ENCODE peak calls at places on chromosomes 7 and 10, in six cellular contexts. C is IMR-90, Z is neuronal stem cell, A is H9, K is H1, G is trophoblast cell. O is an unnamed sample.

GRCh38 chr10:71840177-71840711 is 10.8 kb downstream of the PSAP start:
- DNase-seq in C (peak), A (peak), Z (peak), K (peak), G (peak), O (peak)

GRCh38 chr10:46254467-46254866 is 32.3 kb upstream of the ANTXRL start:
- DNase-seq in G (peak), Z (no peak), C (no peak), K (no peak), A (no peak), O (no peak)

GRCh38 chr7:113918946-113919345 is at the start of gene PPP1R3A:
- DNase-seq in G (no peak), C (peak), K (no peak), A (no peak), Z (no peak), O (peak)

GRCh38 chr10:19869370-19869769 is 53.1 kb downstream of the PLXDC2 start:
- DNase-seq in Z (no peak), A (no peak), C (no peak), G (no peak), K (no peak), O (no peak)

GRCh38 chr7:17130281-17131059 is 168.0 kb upstream of the AHR start:
- DNase-seq in Z (peak), A (no peak), G (peak), K (no peak), C (peak), O (peak)

GRCh38 chr7:84981038-84981601 is 205.7 kb downstream of the SEMA3D start:
- DNase-seq in A (no peak), Z (no peak), K (no peak), G (no peak), C (no peak), O (no peak)

GRCh38 chr10:124892905-124893304 is 49.0 kb upstream of the ZRANB1 start:
- DNase-seq in A (no peak), C (no peak), K (no peak), Z (no peak), G (no peak), O (no peak)

GRCh38 chr7:157477550-157478212 is 140.9 kb downstream of the DNAJB6 start:
- DNase-seq in G (no peak), C (no peak), A (peak), Z (no peak), K (peak), O (no peak)

GRCh38 chr7:134750083-134751062 is 29.1 kb upstream of the CALD1 start:
- DNase-seq in K (peak), C (peak), A (peak), Z (peak), G (peak), O (no peak)

GRCh38 chr10:114697061-114697598 is 39.1 kb upstream of the ABLIM1 start:
- DNase-seq in G (peak), A (no peak), Z (no peak), C (peak), K (no peak), O (peak)

GRCh38 chr7:140189917-140190316 is 13.1 kb upstream of the KDM7A start:
- DNase-seq in C (no peak), K (no peak), A (no peak), Z (no peak), G (no peak), O (no peak)

GRCh38 chr10:30034433-30035137 is 24.8 kb downstream of the JCAD start:
- DNase-seq in Z (no peak), A (no peak), K (no peak), G (no peak), C (no peak), O (no peak)

GRCh38 chr10:77527839-77528238 is 109.8 kb downstream of the KCNMA1 start:
- DNase-seq in G (no peak), Z (no peak), C (no peak), K (no peak), A (no peak), O (no peak)

GRCh38 chr10:46227571-46228075 is 59.2 kb upstream of the ANTXRL start:
- DNase-seq in Z (no peak), G (no peak), K (no peak), A (no peak), C (no peak), O (no peak)

GRCh38 chr10:49374740-49375139 is 21.1 kb downstream of the DRGX start:
- DNase-seq in G (no peak), K (no peak), Z (no peak), C (no peak), A (no peak), O (no peak)

GRCh38 chr10:29387269-29387668 is 98.4 kb downstream of the LYZL1 start:
- DNase-seq in C (no peak), G (no peak), K (no peak), A (no peak), Z (no peak), O (no peak)

DNA sequence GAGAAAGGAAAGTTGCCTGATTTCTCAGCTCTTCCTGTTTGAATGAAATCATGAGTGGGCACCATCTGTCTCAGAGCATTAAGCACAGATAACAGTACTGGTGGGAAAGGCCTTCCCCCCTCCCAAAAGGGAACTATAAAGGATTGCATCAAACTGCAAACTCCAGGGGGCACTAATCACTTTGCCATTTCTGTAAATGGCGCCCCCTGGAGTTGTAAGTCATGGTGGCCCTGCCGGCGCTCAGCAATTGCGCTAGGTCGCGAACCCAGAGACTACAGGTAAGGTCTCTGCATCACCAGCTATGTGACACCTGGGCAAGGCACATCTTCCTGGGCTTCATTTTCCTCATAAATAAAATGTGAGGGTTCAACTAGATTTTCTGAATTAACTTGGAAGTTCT is 11.1 kb downstream of the LRRC4 start:
- DNase-seq in G (peak), K (peak), C (no peak), Z (no peak), A (peak), O (no peak)
- H4K91ac ChIP-seq in G (no peak), K (no peak), C (no peak), Z (no peak), A (no peak), O (no peak)

GRCh38 chr10:68982389-68982788 is 6.2 kb upstream of the KIFBP start:
- DNase-seq in A (no peak), G (no peak), Z (no peak), C (no peak), K (no peak), O (no peak)
- H4K91ac ChIP-seq in A (no peak), G (no peak), Z (no peak), C (no peak), K (no peak), O (no peak)

DNA sequence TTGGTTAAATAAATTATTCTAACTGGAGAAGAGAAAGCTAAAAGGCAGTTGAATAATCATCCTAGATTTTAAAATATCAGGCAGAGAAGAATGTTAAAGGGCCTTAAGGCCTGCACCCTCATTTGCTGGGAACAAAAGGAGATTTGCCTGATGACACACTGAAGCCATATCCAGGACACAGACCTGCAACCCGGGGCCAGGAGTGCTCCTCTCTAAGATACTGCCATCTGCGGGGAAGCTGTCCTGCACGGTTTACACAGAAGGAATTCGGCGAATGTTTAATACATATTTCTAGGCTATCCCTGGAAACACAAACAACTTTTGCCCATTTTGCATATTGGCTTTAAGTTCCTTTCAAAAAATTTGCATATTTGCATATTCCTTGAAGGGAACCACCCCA is 52.2 kb downstream of the DYNC1I1 start:
- DNase-seq in K (no peak), G (no peak), Z (no peak), A (no peak), C (no peak), O (no peak)
- H4K91ac ChIP-seq in K (no peak), G (no peak), Z (no peak), A (no peak), C (no peak), O (no peak)

GRCh38 chr7:155721056-155721455 is 76.6 kb downstream of the RBM33 start:
- DNase-seq in A (no peak), G (no peak), Z (no peak), K (no peak), C (no peak), O (no peak)
- H4K91ac ChIP-seq in A (no peak), G (no peak), Z (no peak), K (no peak), C (no peak), O (no peak)

GRCh38 chr10:13990918-13991317 is 339.8 kb downstream of the FRMD4A start:
- DNase-seq in C (peak), K (no peak), A (no peak), G (no peak), Z (no peak), O (no peak)
- H4K91ac ChIP-seq in C (peak), K (no peak), A (no peak), G (no peak), Z (no peak), O (peak)

GRCh38 chr7:51261117-51261835 is 55.3 kb downstream of the COBL start:
- DNase-seq in A (no peak), K (peak), G (peak), C (no peak), Z (no peak), O (no peak)
- H4K91ac ChIP-seq in A (no peak), K (peak), G (no peak), C (no peak), Z (no peak), O (no peak)

O was measured in mesenchymal stem cell.